ENCODE peak calls at places on chromosomes 5 and 9, in nine cellular contexts. R is kidney, G is astrocyte of the spinal cord, C is HFF-Myc, M is neural progenitor cell, Y is uterus, L is GM10248, N is GM13977, H is left lung. W is an unnamed sample.

GRCh38 chr9:90801175-90801506 is 478 bp upstream of the SYK start:
- DNase-seq in R (no peak), G (no peak), C (no peak), M (no peak), Y (no peak), L (no peak), N (no peak), H (no peak), W (no peak)

GRCh38 chr9:135993840-135994776 is 32.9 kb upstream of the UBAC1 start:
- DNase-seq in R (no peak), G (no peak), C (no peak), M (peak), Y (no peak), L (no peak), N (no peak), H (no peak), W (no peak)

GRCh38 chr9:133429641-133430161 is 7.5 kb downstream of the ADAMTS13 start:
- DNase-seq in R (no peak), G (no peak), C (no peak), M (peak), Y (no peak), L (peak), N (peak), H (no peak), W (no peak)

GRCh38 chr9:91147079-91147708 is 214.5 kb downstream of the AUH start:
- DNase-seq in R (no peak), G (no peak), C (no peak), M (peak), Y (no peak), L (no peak), N (no peak), H (no peak), W (no peak)

GRCh38 chr5:10301842-10302610 is 5.7 kb downstream of the CMBL start:
- DNase-seq in R (peak), G (peak), C (no peak), M (no peak), Y (peak), L (no peak), N (no peak), H (peak), W (peak)

GRCh38 chr5:150067405-150067960 is 18.9 kb downstream of the CSF1R start:
- DNase-seq in R (no peak), G (no peak), C (no peak), M (no peak), Y (no peak), L (no peak), N (no peak), H (peak), W (no peak)

GRCh38 chr5:52786937-52787599 is 648 bp upstream of the ITGA1 start:
- DNase-seq in R (no peak), G (peak), C (no peak), M (no peak), Y (peak), L (peak), N (peak), H (peak), W (peak)

GRCh38 chr9:114370985-114371335 is 16.8 kb downstream of the AKNA start:
- DNase-seq in R (peak), G (no peak), C (no peak), M (no peak), Y (no peak), L (no peak), N (no peak), H (peak), W (no peak)

GRCh38 chr9:22529426-22530199 is 83.0 kb downstream of the DMRTA1 start:
- DNase-seq in R (no peak), G (peak), C (no peak), M (no peak), Y (no peak), L (no peak), N (no peak), H (no peak), W (no peak)

GRCh38 chr9:105157178-105157583 is 87.3 kb upstream of the SLC44A1 start:
- DNase-seq in R (no peak), G (peak), C (peak), M (peak), Y (peak), L (peak), N (peak), H (peak), W (peak)

GRCh38 chr9:33239922-33240321 is at the start of gene SPINK4:
- DNase-seq in R (no peak), G (no peak), C (no peak), M (no peak), Y (no peak), L (no peak), N (no peak), H (no peak), W (no peak)

GRCh38 chr9:121566401-121567141 is 66.9 kb upstream of the GGTA1 start:
- DNase-seq in R (no peak), G (peak), C (no peak), M (no peak), Y (peak), L (no peak), N (no peak), H (no peak), W (no peak)

GRCh38 chr9:1173211-1173610 is 123.1 kb downstream of the DMRT2 start:
- DNase-seq in R (no peak), G (peak), C (peak), M (no peak), Y (no peak), L (no peak), N (no peak), H (no peak), W (no peak)

GRCh38 chr5:59864718-59865117 is 28.8 kb downstream of the PDE4D start:
- DNase-seq in R (no peak), G (no peak), C (no peak), M (no peak), Y (no peak), L (no peak), N (no peak), H (no peak), W (no peak)

GRCh38 chr9:119224431-119224830 is 144.8 kb downstream of the BRINP1 start:
- DNase-seq in R (no peak), G (no peak), C (no peak), M (no peak), Y (no peak), L (no peak), N (no peak), H (no peak), W (no peak)

GRCh38 chr9:18905883-18906649 is 126.9 kb downstream of the SAXO1 start:
- DNase-seq in R (no peak), G (peak), C (no peak), M (no peak), Y (no peak), L (no peak), N (no peak), H (no peak), W (no peak)

GRCh38 chr5:180718810-180719453 is 20.9 kb downstream of the OR2Y1 start:
- DNase-seq in R (no peak), G (peak), C (peak), M (peak), Y (no peak), L (peak), N (peak), H (no peak), W (peak)

GRCh38 chr5:19258686-19259085 is 729.3 kb downstream of the CDH18 start:
- DNase-seq in R (no peak), G (peak), C (no peak), M (no peak), Y (no peak), L (no peak), N (no peak), H (no peak), W (no peak)

GRCh38 chr5:32390819-32391591 is 53.5 kb downstream of the ZFR start:
- DNase-seq in R (no peak), G (peak), C (peak), M (no peak), Y (peak), L (no peak), N (no peak), H (no peak), W (no peak)

GRCh38 chr9:16119861-16120641 is 567.2 kb downstream of the CCDC171 start:
- DNase-seq in R (no peak), G (peak), C (peak), M (no peak), Y (no peak), L (no peak), N (no peak), H (no peak), W (no peak)

GRCh38 chr5:151388960-151389359 is 41.6 kb upstream of the SLC36A2 start:
- DNase-seq in R (no peak), G (no peak), C (no peak), M (no peak), Y (no peak), L (no peak), N (no peak), H (no peak), W (no peak)

GRCh38 chr9:35967042-35967441 is 9.1 kb upstream of the OR2S2 start:
- DNase-seq in R (no peak), G (no peak), C (no peak), M (no peak), Y (no peak), L (no peak), N (no peak), H (no peak), W (no peak)

GRCh38 chr5:126851441-126852103 is 74.6 kb downstream of the LMNB1 start:
- DNase-seq in R (no peak), G (no peak), C (no peak), M (no peak), Y (no peak), L (no peak), N (no peak), H (no peak), W (no peak)

GRCh38 chr5:179336871-179337165 is 8.4 kb downstream of the ADAMTS2 start:
- DNase-seq in R (no peak), G (no peak), C (no peak), M (no peak), Y (no peak), L (no peak), N (no peak), H (no peak), W (no peak)

GRCh38 chr9:119701651-119702050 is 332.4 kb upstream of the BRINP1 start:
- DNase-seq in R (no peak), G (no peak), C (no peak), M (no peak), Y (no peak), L (no peak), N (no peak), H (no peak), W (no peak)

GRCh38 chr5:168529361-168530234 is 493 bp downstream of the FBLL1 start:
- DNase-seq in R (no peak), G (no peak), C (no peak), M (peak), Y (no peak), L (no peak), N (peak), H (no peak), W (peak)

GRCh38 chr9:38087934-38088925 is 19.2 kb upstream of the SHB start:
- DNase-seq in R (peak), G (peak), C (no peak), M (peak), Y (peak), L (peak), N (peak), H (peak), W (peak)

GRCh38 chr5:150238646-150239045 is 48.8 kb downstream of the SLC6A7 start:
- DNase-seq in R (no peak), G (no peak), C (no peak), M (no peak), Y (no peak), L (no peak), N (no peak), H (no peak), W (no peak)

GRCh38 chr9:20591223-20591622 is 31.1 kb downstream of the MLLT3 start:
- DNase-seq in R (no peak), G (peak), C (no peak), M (no peak), Y (no peak), L (no peak), N (no peak), H (no peak), W (no peak)
- TF ChIP-seq CTCF in R (no peak), G (no peak), C (peak), M (no peak), Y (no peak), L (no peak), N (no peak), H (no peak), W (no peak)

DNA sequence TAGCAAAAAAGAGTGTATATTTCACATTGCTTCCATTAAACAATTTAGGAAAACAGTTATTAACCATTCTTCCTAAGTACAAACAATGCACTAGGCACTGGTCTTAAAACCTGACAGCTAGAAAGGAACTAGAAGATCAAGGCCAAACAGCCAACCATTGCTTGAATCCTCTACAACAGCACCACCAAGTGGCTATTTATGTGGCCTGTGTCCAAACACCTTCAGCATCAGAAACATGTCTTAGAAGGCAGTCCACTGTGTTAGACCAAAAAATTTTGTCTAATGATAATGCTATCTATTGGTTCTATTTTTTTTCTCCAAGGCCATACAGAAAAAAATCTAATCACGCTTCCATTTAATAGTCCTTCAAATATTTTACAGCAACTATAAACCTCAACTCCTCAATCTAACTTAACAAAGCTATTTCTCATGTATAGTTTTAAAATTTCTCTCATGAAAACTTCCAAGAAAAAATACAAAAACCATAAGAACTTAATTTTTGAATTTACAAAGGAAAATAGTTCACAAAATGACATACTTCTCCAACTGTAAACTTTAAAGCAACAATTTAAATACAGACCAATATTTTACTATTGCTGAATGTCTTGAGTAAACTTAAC is 36.1 kb downstream of the CAAP1 start:
- DNase-seq in R (no peak), G (peak), C (peak), M (peak), Y (no peak), L (peak), N (peak), H (no peak), W (peak)
- TF ChIP-seq CTCF in R (peak), G (peak), C (peak), M (peak), Y (peak), L (peak), N (peak), H (no peak), W (peak)

DNA sequence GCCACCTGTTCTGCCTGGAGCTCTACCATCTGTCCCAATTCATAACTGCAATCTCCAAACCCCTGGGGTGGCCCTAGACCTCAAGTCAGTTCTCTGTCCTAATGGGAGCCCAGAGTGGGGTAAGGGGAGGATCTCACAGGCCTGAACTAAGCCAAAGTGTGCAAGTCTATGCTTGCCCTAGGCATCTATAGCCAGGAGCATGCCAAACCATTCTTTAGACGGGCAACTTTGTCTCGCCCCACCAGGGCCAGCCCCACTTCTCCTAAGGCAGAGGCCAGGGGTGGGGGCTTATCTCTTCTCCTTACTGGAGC is 3.3 kb downstream of the ACSL6 start:
- DNase-seq in R (peak), G (no peak), C (no peak), M (no peak), Y (no peak), L (no peak), N (no peak), H (no peak), W (no peak)
- TF ChIP-seq CTCF in R (no peak), G (no peak), C (no peak), M (no peak), Y (no peak), L (no peak), N (peak), H (no peak), W (no peak)

GRCh38 chr5:171340491-171340890 is 31.4 kb downstream of the TLX3 start:
- DNase-seq in R (no peak), G (no peak), C (no peak), M (no peak), Y (no peak), L (no peak), N (no peak), H (no peak), W (no peak)

GRCh38 chr5:171340042-171340441 is 31.0 kb downstream of the TLX3 start:
- DNase-seq in R (no peak), G (no peak), C (no peak), M (no peak), Y (no peak), L (no peak), N (no peak), H (no peak), W (no peak)

GRCh38 chr5:171335616-171336015 is 26.6 kb downstream of the TLX3 start:
- DNase-seq in R (no peak), G (no peak), C (no peak), M (no peak), Y (no peak), L (no peak), N (no peak), H (no peak), W (no peak)

GRCh38 chr5:171336486-171337206 is 27.6 kb downstream of the TLX3 start:
- DNase-seq in R (peak), G (peak), C (peak), M (peak), Y (peak), L (no peak), N (no peak), H (peak), W (peak)

GRCh38 chr5:171337207-171337562 is 28.1 kb downstream of the TLX3 start:
- DNase-seq in R (no peak), G (no peak), C (no peak), M (no peak), Y (no peak), L (no peak), N (no peak), H (no peak), W (no peak)
- TF ChIP-seq CTCF in R (no peak), G (no peak), C (no peak), M (no peak), Y (no peak), L (no peak), N (no peak), H (no peak), W (no peak)